ENCODE peak calls at places on chromosomes 7 and 10, in ten cellular contexts. Z is AG09309, L is lower leg skin, C is left colon, R is NCI-H446 treated with DMSO at 0.1 percent for 48 hours, K is H54, S is RKO, U is NCI-H1092 treated with DMSO at 0.1 percent for 48 hours, X is C1 segment of cervical spinal cord, W is NCI-H187. I is an unnamed sample.

GRCh38 chr10:28980264-28980663 is 302.9 kb downstream of the BAMBI start:
- DNase-seq in U (no peak), S (no peak), Z (no peak), W (no peak), K (no peak), X (no peak), R (no peak), C (no peak), L (no peak), I (no peak)

GRCh38 chr7:9231683-9232082 is 798.3 kb downstream of the NXPH1 start:
- DNase-seq in Z (no peak), W (no peak), U (peak; percentile 29), L (no peak), X (no peak), R (no peak), K (no peak), S (no peak), C (no peak), I (no peak)

GRCh38 chr10:78261291-78261690 is 227.6 kb downstream of the RPS24 start:
- DNase-seq in X (no peak), L (no peak), S (no peak), U (no peak), R (no peak), K (no peak), W (no peak), Z (no peak), C (no peak), I (no peak)

GRCh38 chr7:50270531-50271018 is 33.9 kb upstream of the IKZF1 start:
- DNase-seq in U (no peak), S (no peak), W (no peak), C (no peak), K (no peak), X (no peak), R (no peak), Z (no peak), L (no peak), I (no peak)

GRCh38 chr7:42877852-42878251 is 34.0 kb downstream of the C7orf25 start:
- DNase-seq in X (no peak), L (no peak), S (no peak), K (no peak), U (no peak), W (no peak), Z (no peak), R (no peak), C (no peak), I (no peak)

GRCh38 chr10:116460219-116460618 is 32.6 kb downstream of the PNLIPRP3 start:
- DNase-seq in W (no peak), C (no peak), U (no peak), Z (no peak), K (no peak), L (no peak), S (no peak), R (no peak), X (no peak), I (no peak)

GRCh38 chr7:14340415-14341079 is 351.1 kb upstream of the ETV1 start:
- DNase-seq in K (no peak), U (no peak), W (no peak), X (no peak), L (no peak), S (no peak), R (peak; percentile 80), Z (no peak), C (no peak), I (no peak)

GRCh38 chr10:52451817-52452216 is 137.7 kb downstream of the DKK1 start:
- DNase-seq in W (no peak), L (no peak), K (no peak), Z (peak; percentile 88), S (no peak), C (no peak), X (no peak), R (no peak), U (no peak), I (no peak)

GRCh38 chr10:78578929-78579328 is 489.8 kb upstream of the ZMIZ1 start:
- DNase-seq in R (no peak), X (no peak), W (no peak), C (peak; percentile 20), K (no peak), L (no peak), S (peak; percentile 9), Z (no peak), U (no peak), I (no peak)

GRCh38 chr10:119377431-119377830 is 165.1 kb downstream of the RGS10 start:
- DNase-seq in K (no peak), S (no peak), L (no peak), U (peak; percentile 33), Z (no peak), W (no peak), C (no peak), X (no peak), R (peak; percentile 67), I (no peak)

GRCh38 chr10:22648547-22648961 is 65.8 kb downstream of the PIP4K2A start:
- DNase-seq in S (no peak), L (no peak), Z (peak; percentile 64), U (no peak), C (no peak), W (no peak), K (no peak), X (no peak), R (no peak), I (no peak)

GRCh38 chr7:78850093-78850740 is 603.2 kb downstream of the MAGI2 start:
- DNase-seq in R (no peak), K (no peak), U (no peak), W (no peak), X (no peak), Z (no peak), L (no peak), C (no peak), S (no peak), I (no peak)

GRCh38 chr7:90173127-90173844 is 19.0 kb downstream of the STEAP1 start:
- DNase-seq in X (no peak), U (no peak), Z (peak; percentile 75), W (no peak), R (no peak), K (no peak), S (no peak), C (no peak), L (no peak), I (no peak)

GRCh38 chr10:123766761-123767160 is 100.6 kb downstream of the GPR26 start:
- DNase-seq in W (no peak), L (no peak), X (no peak), U (no peak), Z (peak; percentile 11), C (no peak), S (no peak), K (no peak), R (no peak), I (no peak)

GRCh38 chr7:68441610-68442009 is 1156.7 kb upstream of the AUTS2 start:
- DNase-seq in U (peak; percentile 32), S (no peak), W (no peak), K (no peak), L (no peak), X (no peak), C (no peak), R (no peak), Z (no peak), I (no peak)

GRCh38 chr10:33653584-33654367 is 319.3 kb upstream of the NRP1 start:
- DNase-seq in X (no peak), C (no peak), L (no peak), W (no peak), K (no peak), S (no peak), R (no peak), Z (peak; percentile 82), U (no peak), I (no peak)

GRCh38 chr10:102433619-102434046 is 1.3 kb upstream of the CUEDC2 start:
- DNase-seq in W (no peak), C (no peak), S (no peak), R (no peak), X (no peak), Z (no peak), L (no peak), K (no peak), U (no peak), I (no peak)

GRCh38 chr10:128011059-128011979 is 104.4 kb downstream of the PTPRE start:
- DNase-seq in Z (no peak), L (peak; percentile 77), S (peak; percentile 60), K (peak; percentile 74), R (no peak), X (no peak), W (peak; percentile 8), U (peak; percentile 30), C (peak; percentile 62), I (peak; percentile 87)

GRCh38 chr7:117873056-117873932 is at the start of gene CTTNBP2:
- DNase-seq in W (peak; percentile 56), U (peak; percentile 22), Z (peak; percentile 2), X (no peak), K (no peak), R (no peak), S (peak; percentile 65), L (peak; percentile 20), C (peak; percentile 28), I (peak; percentile 77)

GRCh38 chr10:64363687-64364086 is 842.5 kb downstream of the REEP3 start:
- DNase-seq in Z (no peak), K (no peak), X (no peak), C (no peak), R (no peak), W (no peak), S (no peak), L (no peak), U (no peak), I (no peak)

GRCh38 chr10:10951675-10952074 is 66.0 kb upstream of the CELF2 start:
- DNase-seq in X (no peak), C (no peak), R (no peak), L (no peak), Z (no peak), S (no peak), W (no peak), U (no peak), K (no peak), I (no peak)

GRCh38 chr10:44962870-44963738 is 3.5 kb downstream of the RASSF4 start:
- DNase-seq in Z (no peak), C (peak; percentile 62), U (no peak), K (no peak), L (no peak), R (no peak), W (peak; percentile 65), X (no peak), S (no peak), I (no peak)

GRCh38 chr7:150585199-150585598 is 18.0 kb downstream of the GIMAP4 start:
- DNase-seq in L (no peak), C (no peak), W (no peak), K (no peak), U (no peak), S (no peak), Z (no peak), X (no peak), R (no peak), I (no peak)